ENCODE peak calls at places on chromosome 1, in six cellular contexts. Z is PC-9, P is GM06990, E is fibroblast of lung, V is IMR-90, O is lower lobe of right lung. M is an unnamed sample.

GRCh38 chr1:75725861-75726361 is 1.4 kb downstream of the ACADM start:
- DNase-seq in Z (no peak), P (no peak), E (peak), V (no peak), O (no peak), M (no peak)

GRCh38 chr1:210800301-210800700 is 333.6 kb downstream of the KCNH1 start:
- DNase-seq in Z (no peak), P (no peak), E (no peak), V (no peak), O (no peak), M (no peak)

GRCh38 chr1:215252164-215252563 is 169.6 kb downstream of the KCNK2 start:
- DNase-seq in Z (no peak), P (no peak), E (no peak), V (no peak), O (no peak), M (no peak)

GRCh38 chr1:15923241-15923640 is 52.7 kb downstream of the ZBTB17 start:
- DNase-seq in Z (peak), P (no peak), E (peak), V (peak), O (no peak), M (no peak)

GRCh38 chr1:147586412-147586811 is 45.1 kb downstream of the BCL9 start:
- DNase-seq in Z (no peak), P (no peak), E (no peak), V (no peak), O (no peak), M (no peak)

GRCh38 chr1:108154323-108154722 is 45.8 kb downstream of the SLC25A24 start:
- DNase-seq in Z (no peak), P (no peak), E (peak), V (peak), O (no peak), M (no peak)

GRCh38 chr1:208538587-208538986 is 294.4 kb upstream of the PLXNA2 start:
- DNase-seq in Z (no peak), P (no peak), E (no peak), V (no peak), O (no peak), M (no peak)

GRCh38 chr1:178796013-178796412 is 71.0 kb downstream of the RALGPS2 start:
- DNase-seq in Z (no peak), P (no peak), E (no peak), V (no peak), O (no peak), M (no peak)

GRCh38 chr1:160144921-160145320 is 6.5 kb upstream of the ATP1A4 start:
- DNase-seq in Z (no peak), P (no peak), E (peak), V (peak), O (no peak), M (no peak)

GRCh38 chr1:6727535-6727934 is 25.9 kb upstream of the DNAJC11 start:
- DNase-seq in Z (peak), P (no peak), E (peak), V (peak), O (peak), M (peak)

GRCh38 chr1:45348966-45349677 is 8.9 kb upstream of the MUTYH start:
- DNase-seq in Z (no peak), P (no peak), E (no peak), V (no peak), O (no peak), M (no peak)

GRCh38 chr1:226638001-226638601 is 89.5 kb downstream of the STUM start:
- DNase-seq in Z (no peak), P (no peak), E (no peak), V (no peak), O (peak), M (no peak)

GRCh38 chr1:226635456-226635941 is 86.9 kb downstream of the STUM start:
- DNase-seq in Z (peak), P (no peak), E (no peak), V (no peak), O (peak), M (no peak)

GRCh38 chr1:226636847-226637096 is 88.2 kb downstream of the STUM start:
- DNase-seq in Z (no peak), P (no peak), E (no peak), V (no peak), O (no peak), M (no peak)

GRCh38 chr1:226638608-226639007 is 90.0 kb downstream of the STUM start:
- DNase-seq in Z (no peak), P (no peak), E (no peak), V (no peak), O (peak), M (no peak)

DNA sequence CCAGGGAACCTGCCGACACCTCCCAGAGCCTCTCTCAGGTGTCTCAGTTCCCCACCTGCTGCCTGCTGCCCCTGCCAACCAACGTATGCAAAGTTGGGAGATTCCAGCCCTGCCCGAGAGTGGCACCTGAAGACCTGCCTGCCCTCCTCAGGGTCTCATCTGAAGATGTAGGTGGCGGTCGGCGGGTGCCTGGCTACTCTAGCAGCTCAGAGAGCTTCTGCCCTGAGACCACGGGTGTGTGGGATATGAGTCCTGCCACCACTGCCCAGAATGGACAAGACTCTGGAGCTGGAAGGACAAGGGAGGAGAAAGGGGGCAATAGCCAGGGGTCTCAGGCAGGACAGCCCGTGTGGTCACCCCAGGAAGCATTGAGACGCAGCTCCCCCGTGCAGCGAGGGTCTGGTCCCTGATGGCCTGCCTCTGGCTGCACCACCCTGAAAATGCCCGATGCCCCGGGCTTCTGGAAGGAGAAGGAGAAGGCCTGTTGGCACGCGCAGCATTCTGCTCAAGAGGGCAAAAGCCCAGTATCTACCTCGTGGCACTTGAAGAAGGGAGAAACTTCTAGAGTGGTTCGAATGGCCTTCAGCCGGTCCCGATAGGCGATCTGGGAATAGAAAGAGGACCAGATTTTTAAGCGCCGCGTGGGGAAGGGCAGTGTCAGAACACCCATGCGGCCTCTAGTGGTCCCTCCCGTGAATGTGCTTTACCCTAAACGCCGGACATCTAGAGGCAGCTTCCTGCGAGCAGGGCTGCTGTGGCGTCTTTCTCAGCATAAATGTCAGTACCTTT is 88.8 kb downstream of the STUM start:
- DNase-seq in Z (no peak), P (no peak), E (peak), V (no peak), O (no peak), M (no peak)
- TF ChIP-seq CTCF in Z (no peak), P (no peak), E (peak), V (peak), O (peak), M (no peak)

GRCh38 chr1:218847966-218848365 is 325.7 kb upstream of the LYPLAL1 start:
- DNase-seq in Z (no peak), P (no peak), E (no peak), V (no peak), O (no peak), M (no peak)
- TF ChIP-seq CTCF in Z (no peak), P (no peak), E (no peak), V (no peak), O (no peak), M (no peak)

DNA sequence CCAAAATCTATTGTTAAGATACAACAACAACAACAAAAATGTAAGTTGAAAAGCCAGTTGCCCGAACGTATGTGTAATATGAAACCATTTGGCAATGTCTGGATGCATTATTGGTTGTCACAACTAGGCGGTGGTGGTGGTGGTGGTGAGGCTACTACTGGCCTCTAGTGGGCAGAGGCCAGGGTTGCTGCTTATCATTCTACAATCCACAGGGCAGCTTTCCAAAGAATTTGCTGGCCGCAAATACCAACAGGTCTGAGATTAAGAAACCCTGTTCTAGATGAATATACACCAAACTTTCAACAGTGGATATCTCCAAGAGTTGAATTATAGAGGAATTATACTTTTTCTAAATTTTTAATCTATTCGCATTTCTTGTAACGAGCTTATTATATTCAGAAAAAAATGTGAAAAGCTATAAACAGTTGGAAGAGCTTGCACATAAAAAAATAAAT is 26.8 kb upstream of the ZNF697 start:
- DNase-seq in Z (peak), P (no peak), E (peak), V (peak), O (no peak), M (peak)
- TF ChIP-seq CTCF in Z (no peak), P (peak), E (no peak), V (no peak), O (no peak), M (peak)

GRCh38 chr1:27601321-27601770 is 2.6 kb downstream of the AHDC1 start:
- DNase-seq in Z (no peak), P (no peak), E (no peak), V (no peak), O (no peak), M (no peak)

GRCh38 chr1:27598902-27599528 is 4.9 kb downstream of the AHDC1 start:
- DNase-seq in Z (no peak), P (no peak), E (peak), V (peak), O (no peak), M (no peak)

GRCh38 chr1:27599605-27600499 is 4.1 kb downstream of the AHDC1 start:
- DNase-seq in Z (no peak), P (no peak), E (no peak), V (no peak), O (no peak), M (no peak)

GRCh38 chr1:27601771-27602509 is 2.0 kb downstream of the AHDC1 start:
- DNase-seq in Z (no peak), P (no peak), E (no peak), V (no peak), O (peak), M (peak)

DNA sequence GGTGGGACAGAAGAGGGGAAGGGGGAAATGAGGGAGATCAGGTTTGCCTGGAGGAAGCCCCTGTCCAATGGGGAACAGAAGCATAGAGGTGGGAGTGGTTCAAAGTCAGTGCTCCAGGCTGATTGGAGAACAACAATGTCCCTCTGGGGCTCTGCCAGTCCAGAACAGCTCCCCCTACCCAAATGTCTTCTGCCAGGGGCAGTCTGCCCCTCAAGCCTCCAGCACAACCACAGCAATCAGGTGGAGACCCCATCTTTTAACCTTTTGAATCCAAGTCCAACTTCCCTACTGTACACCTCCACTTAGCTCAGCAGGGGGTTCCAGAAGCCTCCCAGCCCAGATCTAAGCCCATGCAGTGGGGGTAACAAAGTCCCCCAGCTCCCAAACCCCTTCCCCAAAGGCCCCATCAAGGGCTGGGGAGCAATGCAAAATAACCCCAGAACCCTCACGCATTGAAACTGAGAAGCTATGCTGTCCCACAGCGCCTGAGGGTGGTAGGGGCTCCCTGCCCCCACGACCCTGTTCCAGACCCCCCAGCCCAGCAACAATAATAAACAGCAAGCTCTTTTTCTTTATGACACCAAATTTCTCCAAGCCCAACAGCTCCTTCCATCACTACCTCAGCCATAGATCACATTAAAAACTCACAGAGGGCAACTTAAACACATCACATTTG is 3.3 kb downstream of the AHDC1 start:
- DNase-seq in Z (no peak), P (no peak), E (no peak), V (peak), O (no peak), M (peak)
- TF ChIP-seq CTCF in Z (no peak), P (no peak), E (no peak), V (no peak), O (no peak), M (no peak)

DNA sequence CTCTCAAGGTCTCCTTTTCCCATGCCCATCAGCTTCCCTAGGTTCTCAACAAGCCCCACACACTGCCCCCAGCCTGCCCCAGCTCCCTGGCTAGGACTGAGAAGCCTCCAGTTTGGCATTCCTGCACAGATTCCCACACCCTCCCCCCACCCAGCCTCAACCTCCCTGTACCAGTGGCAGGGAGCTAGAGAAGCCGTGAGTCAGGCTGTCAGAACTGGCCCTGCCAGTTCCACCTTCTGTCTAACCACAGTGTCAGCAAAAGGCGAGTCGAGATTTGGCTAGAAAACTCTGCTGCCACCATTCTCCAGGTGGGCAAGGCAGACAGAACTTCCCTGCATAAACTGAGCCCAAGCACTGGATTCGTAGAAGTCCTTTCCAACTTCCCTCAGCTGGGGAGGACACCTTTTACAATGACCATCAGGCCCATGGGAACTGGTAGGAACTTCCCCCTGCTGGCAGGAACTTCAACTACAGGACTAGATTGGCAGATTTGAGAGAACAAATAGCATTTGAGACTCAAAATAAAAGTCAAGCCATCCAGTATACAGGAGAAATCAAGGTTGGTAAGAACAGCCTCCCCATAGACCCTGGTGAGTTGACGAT is 31.0 kb downstream of the TNNT2 start:
- DNase-seq in Z (peak), P (no peak), E (peak), V (peak), O (peak), M (no peak)
- TF ChIP-seq CTCF in Z (peak), P (peak), E (peak), V (peak), O (peak), M (peak)

GRCh38 chr1:41432481-41433280 is 51.8 kb downstream of the EDN2 start:
- DNase-seq in Z (peak), P (peak), E (peak), V (peak), O (peak), M (peak)

GRCh38 chr1:41433501-41433900 is 51.0 kb downstream of the EDN2 start:
- DNase-seq in Z (no peak), P (no peak), E (no peak), V (no peak), O (peak), M (no peak)

GRCh38 chr1:41434306-41434705 is 50.2 kb downstream of the EDN2 start:
- DNase-seq in Z (no peak), P (no peak), E (no peak), V (no peak), O (no peak), M (no peak)

GRCh38 chr1:41429641-41430035 is 54.8 kb downstream of the EDN2 start:
- DNase-seq in Z (no peak), P (no peak), E (no peak), V (no peak), O (peak), M (no peak)

GRCh38 chr1:41431490-41432350 is 52.8 kb downstream of the EDN2 start:
- DNase-seq in Z (no peak), P (no peak), E (no peak), V (no peak), O (peak), M (no peak)
- TF ChIP-seq CTCF in Z (no peak), P (no peak), E (no peak), V (no peak), O (no peak), M (no peak)

GRCh38 chr1:57232500-57232899 is 191.4 kb downstream of the DAB1 start:
- DNase-seq in Z (no peak), P (no peak), E (no peak), V (no peak), O (no peak), M (no peak)
- TF ChIP-seq CTCF in Z (no peak), P (no peak), E (no peak), V (peak), O (no peak), M (no peak)

GRCh38 chr1:203521812-203522211 is 27.9 kb downstream of the OPTC start:
- DNase-seq in Z (no peak), P (no peak), E (no peak), V (no peak), O (no peak), M (no peak)

GRCh38 chr1:203524152-203524551 is 30.2 kb downstream of the OPTC start:
- DNase-seq in Z (no peak), P (no peak), E (no peak), V (no peak), O (no peak), M (no peak)

GRCh38 chr1:203523667-203524066 is 29.7 kb downstream of the OPTC start:
- DNase-seq in Z (no peak), P (no peak), E (no peak), V (no peak), O (no peak), M (no peak)

GRCh38 chr1:203521071-203521794 is 27.3 kb downstream of the OPTC start:
- DNase-seq in Z (no peak), P (no peak), E (no peak), V (peak), O (no peak), M (no peak)

DNA sequence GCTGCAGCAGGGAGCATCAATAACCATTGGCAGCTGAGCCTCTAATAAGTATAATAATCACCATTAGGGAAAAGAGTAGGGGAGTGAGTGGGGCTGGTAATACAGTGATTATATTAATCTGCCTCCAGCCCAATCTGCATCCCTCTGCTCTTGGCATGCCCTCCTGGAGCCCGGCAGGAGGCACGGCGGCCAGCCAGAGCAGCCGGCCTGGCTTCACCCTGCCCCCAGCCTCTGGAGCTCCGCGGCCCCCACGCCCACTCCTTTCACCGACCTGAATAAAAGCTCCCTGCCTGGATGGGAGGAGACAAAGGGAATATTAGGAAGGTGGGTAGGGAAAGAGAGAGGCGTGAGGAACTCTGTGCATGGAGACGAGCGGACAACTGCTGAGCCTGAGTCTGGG is 28.3 kb downstream of the OPTC start:
- DNase-seq in Z (no peak), P (no peak), E (no peak), V (no peak), O (no peak), M (no peak)
- TF ChIP-seq CTCF in Z (no peak), P (no peak), E (no peak), V (no peak), O (no peak), M (no peak)

M was measured in GM13977.